ENCODE peak calls at places on chromosomes 7 and 10, in seven cellular contexts. One of them, this sample, is unnamed.

GRCh38 chr10:104076743-104077160 is 8.9 kb downstream of the COL17A1 start:
- DNase-seq in iris pigment epithelial cell: peak
- DNase-seq in NCI-H1417: peak
- DNase-seq in ACHN: no peak
- DNase-seq in heart right ventricle: peak
- DNase-seq in C1 segment of cervical spinal cord: peak
- DNase-seq in adrenal gland: peak
- DNase-seq in this sample: no peak

GRCh38 chr7:29413511-29414178 is 150.0 kb upstream of the PRR15 start:
- DNase-seq in adrenal gland: peak
- DNase-seq in iris pigment epithelial cell: no peak
- DNase-seq in heart right ventricle: no peak
- DNase-seq in ACHN: no peak
- DNase-seq in NCI-H1417: no peak
- DNase-seq in C1 segment of cervical spinal cord: no peak
- DNase-seq in this sample: no peak

GRCh38 chr7:41385996-41386395 is 316.9 kb downstream of the INHBA start:
- DNase-seq in heart right ventricle: no peak
- DNase-seq in ACHN: no peak
- DNase-seq in iris pigment epithelial cell: no peak
- DNase-seq in adrenal gland: no peak
- DNase-seq in C1 segment of cervical spinal cord: no peak
- DNase-seq in NCI-H1417: no peak
- DNase-seq in this sample: no peak

GRCh38 chr7:139457153-139457946 is 26.1 kb downstream of the KLRG2 start:
- DNase-seq in NCI-H1417: no peak
- DNase-seq in adrenal gland: no peak
- DNase-seq in iris pigment epithelial cell: peak
- DNase-seq in heart right ventricle: no peak
- DNase-seq in ACHN: no peak
- DNase-seq in C1 segment of cervical spinal cord: no peak
- DNase-seq in this sample: no peak

GRCh38 chr10:122373713-122374112 is 795 bp upstream of the PLEKHA1 start:
- DNase-seq in NCI-H1417: no peak
- DNase-seq in iris pigment epithelial cell: peak
- DNase-seq in C1 segment of cervical spinal cord: peak
- DNase-seq in ACHN: peak
- DNase-seq in heart right ventricle: no peak
- DNase-seq in adrenal gland: no peak
- DNase-seq in this sample: no peak

GRCh38 chr7:13639416-13639815 is 350.1 kb downstream of the ETV1 start:
- DNase-seq in heart right ventricle: no peak
- DNase-seq in NCI-H1417: peak
- DNase-seq in iris pigment epithelial cell: no peak
- DNase-seq in adrenal gland: no peak
- DNase-seq in C1 segment of cervical spinal cord: no peak
- DNase-seq in ACHN: no peak
- DNase-seq in this sample: peak

GRCh38 chr10:81784111-81784597 is 90.8 kb upstream of the NRG3 start:
- DNase-seq in iris pigment epithelial cell: no peak
- DNase-seq in adrenal gland: no peak
- DNase-seq in C1 segment of cervical spinal cord: no peak
- DNase-seq in heart right ventricle: no peak
- DNase-seq in NCI-H1417: no peak
- DNase-seq in ACHN: no peak
- DNase-seq in this sample: no peak

GRCh38 chr7:4220011-4220410 is 462.1 kb upstream of the FOXK1 start:
- DNase-seq in ACHN: no peak
- DNase-seq in iris pigment epithelial cell: no peak
- DNase-seq in NCI-H1417: no peak
- DNase-seq in heart right ventricle: no peak
- DNase-seq in C1 segment of cervical spinal cord: no peak
- DNase-seq in adrenal gland: no peak
- DNase-seq in this sample: no peak

GRCh38 chr10:79418886-79419595 is 26.4 kb downstream of the ZCCHC24 start:
- DNase-seq in adrenal gland: no peak
- DNase-seq in iris pigment epithelial cell: no peak
- DNase-seq in heart right ventricle: no peak
- DNase-seq in NCI-H1417: no peak
- DNase-seq in ACHN: no peak
- DNase-seq in C1 segment of cervical spinal cord: no peak
- DNase-seq in this sample: peak

GRCh38 chr7:38463277-38464224 is 167.6 kb downstream of the AMPH start:
- DNase-seq in NCI-H1417: no peak
- DNase-seq in iris pigment epithelial cell: peak
- DNase-seq in C1 segment of cervical spinal cord: no peak
- DNase-seq in adrenal gland: no peak
- DNase-seq in ACHN: no peak
- DNase-seq in heart right ventricle: peak
- DNase-seq in this sample: no peak

GRCh38 chr7:28487487-28487886 is 75.2 kb downstream of the CREB5 start:
- DNase-seq in adrenal gland: no peak
- DNase-seq in ACHN: no peak
- DNase-seq in NCI-H1417: no peak
- DNase-seq in iris pigment epithelial cell: no peak
- DNase-seq in C1 segment of cervical spinal cord: no peak
- DNase-seq in heart right ventricle: no peak
- DNase-seq in this sample: no peak

GRCh38 chr10:52923520-52923919 is 150.9 kb upstream of the MBL2 start:
- DNase-seq in C1 segment of cervical spinal cord: no peak
- DNase-seq in ACHN: no peak
- DNase-seq in adrenal gland: no peak
- DNase-seq in iris pigment epithelial cell: no peak
- DNase-seq in NCI-H1417: no peak
- DNase-seq in heart right ventricle: no peak
- DNase-seq in this sample: no peak

GRCh38 chr7:155594961-155595366 is 48.6 kb upstream of the CNPY1 start:
- DNase-seq in heart right ventricle: no peak
- DNase-seq in NCI-H1417: no peak
- DNase-seq in ACHN: no peak
- DNase-seq in iris pigment epithelial cell: no peak
- DNase-seq in C1 segment of cervical spinal cord: no peak
- DNase-seq in adrenal gland: no peak
- DNase-seq in this sample: no peak

GRCh38 chr7:113083132-113083833 is 3.3 kb downstream of the GPR85 start:
- DNase-seq in ACHN: no peak
- DNase-seq in heart right ventricle: no peak
- DNase-seq in C1 segment of cervical spinal cord: no peak
- DNase-seq in adrenal gland: no peak
- DNase-seq in iris pigment epithelial cell: no peak
- DNase-seq in NCI-H1417: no peak
- DNase-seq in this sample: no peak

GRCh38 chr7:47576031-47576908 is 5.6 kb downstream of the TNS3 start:
- DNase-seq in iris pigment epithelial cell: peak
- DNase-seq in heart right ventricle: peak
- DNase-seq in adrenal gland: peak
- DNase-seq in NCI-H1417: no peak
- DNase-seq in ACHN: peak
- DNase-seq in C1 segment of cervical spinal cord: no peak
- DNase-seq in this sample: no peak

GRCh38 chr10:48905311-48905710 is 34.3 kb downstream of the LRRC18 start:
- DNase-seq in adrenal gland: no peak
- DNase-seq in NCI-H1417: no peak
- DNase-seq in iris pigment epithelial cell: no peak
- DNase-seq in heart right ventricle: no peak
- DNase-seq in ACHN: no peak
- DNase-seq in C1 segment of cervical spinal cord: no peak
- DNase-seq in this sample: no peak

GRCh38 chr10:13352519-13352918 is 4.4 kb upstream of the SEPHS1 start:
- DNase-seq in ACHN: no peak
- DNase-seq in C1 segment of cervical spinal cord: no peak
- DNase-seq in heart right ventricle: no peak
- DNase-seq in iris pigment epithelial cell: no peak
- DNase-seq in NCI-H1417: no peak
- DNase-seq in adrenal gland: no peak
- DNase-seq in this sample: no peak

GRCh38 chr7:27434729-27435400 is 192.3 kb downstream of the EVX1 start:
- DNase-seq in C1 segment of cervical spinal cord: no peak
- DNase-seq in adrenal gland: no peak
- DNase-seq in ACHN: no peak
- DNase-seq in NCI-H1417: no peak
- DNase-seq in heart right ventricle: no peak
- DNase-seq in iris pigment epithelial cell: peak
- DNase-seq in this sample: no peak

GRCh38 chr7:106767498-106768323 is 97.4 kb upstream of the PIK3CG start:
- DNase-seq in C1 segment of cervical spinal cord: no peak
- DNase-seq in iris pigment epithelial cell: peak
- DNase-seq in heart right ventricle: no peak
- DNase-seq in ACHN: peak
- DNase-seq in NCI-H1417: no peak
- DNase-seq in adrenal gland: no peak
- DNase-seq in this sample: no peak

GRCh38 chr7:95545007-95545615 is 51.2 kb downstream of the PDK4 start:
- DNase-seq in iris pigment epithelial cell: peak
- DNase-seq in adrenal gland: peak
- DNase-seq in ACHN: peak
- DNase-seq in NCI-H1417: no peak
- DNase-seq in heart right ventricle: no peak
- DNase-seq in C1 segment of cervical spinal cord: peak
- DNase-seq in this sample: no peak

GRCh38 chr7:132882714-132883428 is 199.0 kb downstream of the CHCHD3 start:
- DNase-seq in ACHN: no peak
- DNase-seq in adrenal gland: no peak
- DNase-seq in C1 segment of cervical spinal cord: no peak
- DNase-seq in heart right ventricle: no peak
- DNase-seq in iris pigment epithelial cell: no peak
- DNase-seq in NCI-H1417: no peak
- DNase-seq in this sample: no peak

GRCh38 chr10:93566435-93567276 is at the start of gene FFAR4:
- DNase-seq in iris pigment epithelial cell: no peak
- DNase-seq in heart right ventricle: peak
- DNase-seq in NCI-H1417: peak
- DNase-seq in C1 segment of cervical spinal cord: peak
- DNase-seq in adrenal gland: peak
- DNase-seq in ACHN: no peak
- DNase-seq in this sample: peak

GRCh38 chr10:122646511-122647382 is 52.9 kb downstream of the C10orf120 start:
- DNase-seq in heart right ventricle: no peak
- DNase-seq in iris pigment epithelial cell: no peak
- DNase-seq in adrenal gland: no peak
- DNase-seq in NCI-H1417: no peak
- DNase-seq in C1 segment of cervical spinal cord: no peak
- DNase-seq in ACHN: no peak
- DNase-seq in this sample: no peak

GRCh38 chr7:136179829-136180721 is 202.9 kb upstream of the MTPN start:
- DNase-seq in adrenal gland: no peak
- DNase-seq in ACHN: no peak
- DNase-seq in NCI-H1417: peak
- DNase-seq in heart right ventricle: no peak
- DNase-seq in C1 segment of cervical spinal cord: no peak
- DNase-seq in iris pigment epithelial cell: no peak
- DNase-seq in this sample: no peak

GRCh38 chr10:60846173-60846572 is 67.9 kb downstream of the CDK1 start:
- DNase-seq in C1 segment of cervical spinal cord: no peak
- DNase-seq in ACHN: peak
- DNase-seq in NCI-H1417: no peak
- DNase-seq in iris pigment epithelial cell: peak
- DNase-seq in heart right ventricle: no peak
- DNase-seq in adrenal gland: no peak
- DNase-seq in this sample: no peak

GRCh38 chr7:15874774-15875173 is 188.3 kb upstream of the MEOX2 start:
- DNase-seq in NCI-H1417: no peak
- DNase-seq in heart right ventricle: no peak
- DNase-seq in ACHN: no peak
- DNase-seq in C1 segment of cervical spinal cord: no peak
- DNase-seq in iris pigment epithelial cell: no peak
- DNase-seq in adrenal gland: no peak
- DNase-seq in this sample: no peak